ENCODE peak calls at places on chromosome 3, in six cellular contexts. U is H9, Z is H1, K is mesenchymal stem cell, M is neuronal stem cell, L is trophoblast cell. B is an unnamed sample.

GRCh38 chr3:26346497-26346896 is 276.1 kb upstream of the LRRC3B start:
- DNase-seq in U (no peak), Z (no peak), K (no peak), M (no peak), L (no peak), B (no peak)

GRCh38 chr3:71703796-71704195 is 21.4 kb downstream of the EIF4E3 start:
- DNase-seq in U (no peak), Z (no peak), K (no peak), M (no peak), L (no peak), B (no peak)

GRCh38 chr3:193140381-193140780 is 100.6 kb upstream of the PLAAT1 start:
- DNase-seq in U (no peak), Z (no peak), K (no peak), M (no peak), L (no peak), B (no peak)

GRCh38 chr3:63841704-63842103 is 21.9 kb downstream of the THOC7 start:
- DNase-seq in U (no peak), Z (no peak), K (no peak), M (no peak), L (no peak), B (no peak)

GRCh38 chr3:135374571-135374970 is 579.5 kb downstream of the EPHB1 start:
- DNase-seq in U (no peak), Z (no peak), K (no peak), M (no peak), L (no peak), B (no peak)

GRCh38 chr3:31265646-31266423 is 266.9 kb upstream of the STT3B start:
- DNase-seq in U (no peak), Z (no peak), K (no peak), M (no peak), L (no peak), B (no peak)

GRCh38 chr3:106963446-106963845 is 413.8 kb upstream of the CCDC54 start:
- DNase-seq in U (no peak), Z (no peak), K (peak), M (no peak), L (no peak), B (peak)

GRCh38 chr3:71549948-71550347 is 33.6 kb downstream of the FOXP1 start:
- DNase-seq in U (no peak), Z (no peak), K (no peak), M (no peak), L (no peak), B (peak)

GRCh38 chr3:105836533-105836932 is 32.3 kb downstream of the CBLB start:
- DNase-seq in U (no peak), Z (no peak), K (no peak), M (no peak), L (no peak), B (peak)

DNA sequence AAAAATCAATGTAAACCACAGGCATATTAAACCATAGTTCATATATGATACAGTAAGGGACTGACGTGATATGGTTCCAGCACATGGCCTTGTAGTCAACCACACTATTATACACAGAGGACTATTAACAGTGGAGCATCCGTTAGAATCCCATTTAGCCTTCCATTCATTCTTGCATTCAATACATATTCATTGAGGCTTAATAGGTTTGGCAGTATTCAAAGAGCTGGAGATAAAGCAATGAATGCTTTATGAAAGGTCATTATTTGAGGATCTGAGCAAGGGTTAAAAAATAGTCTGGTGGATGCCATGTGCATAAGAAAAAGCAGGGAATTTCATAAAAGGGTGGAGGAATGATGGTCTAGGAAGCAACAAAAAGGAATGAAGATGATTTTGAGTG is 89.1 kb downstream of the MME start:
- DNase-seq in U (no peak), Z (no peak), K (no peak), M (no peak), L (no peak), B (no peak)
- H3K14ac ChIP-seq in U (no peak), Z (no peak), K (no peak), M (no peak), L (no peak), B (no peak)

GRCh38 chr3:112417696-112418318 is 81.5 kb downstream of the BTLA start:
- DNase-seq in U (no peak), Z (no peak), K (no peak), M (no peak), L (no peak), B (no peak)
- H3K14ac ChIP-seq in U (no peak), Z (no peak), K (no peak), M (no peak), L (no peak), B (no peak)

GRCh38 chr3:59877263-59877662 is 827.4 kb upstream of the CFAP20DC start:
- DNase-seq in U (no peak), Z (no peak), K (no peak), M (no peak), L (no peak), B (no peak)
- H3K14ac ChIP-seq in U (no peak), Z (no peak), K (no peak), M (no peak), L (no peak), B (no peak)

GRCh38 chr3:123939706-123940105 is 21.3 kb downstream of the CCDC14 start:
- DNase-seq in U (no peak), Z (no peak), K (no peak), M (no peak), L (no peak), B (no peak)
- H3K14ac ChIP-seq in U (no peak), Z (no peak), K (no peak), M (no peak), L (no peak), B (no peak)

DNA sequence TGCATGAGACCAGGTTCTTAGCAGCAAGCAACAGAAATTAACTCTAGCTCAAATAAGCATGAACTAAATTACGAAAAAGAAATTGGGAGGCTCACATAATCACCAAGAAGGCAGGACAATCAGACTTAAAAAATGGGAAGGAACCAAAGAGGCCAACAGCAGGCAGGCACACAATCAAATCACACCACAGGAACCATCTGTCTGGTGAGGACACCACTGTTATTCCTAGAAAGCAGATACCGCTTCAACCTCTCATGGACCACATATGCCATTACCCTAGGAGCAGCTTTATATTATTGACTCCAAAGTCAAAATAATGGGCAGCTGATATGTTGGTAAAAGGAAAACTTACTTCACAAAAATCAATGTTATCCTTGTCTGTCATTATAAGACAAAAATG is 51.6 kb downstream of the SUCLG2 start:
- DNase-seq in U (no peak), Z (no peak), K (no peak), M (no peak), L (no peak), B (no peak)
- H3K14ac ChIP-seq in U (no peak), Z (no peak), K (no peak), M (no peak), L (no peak), B (no peak)

DNA sequence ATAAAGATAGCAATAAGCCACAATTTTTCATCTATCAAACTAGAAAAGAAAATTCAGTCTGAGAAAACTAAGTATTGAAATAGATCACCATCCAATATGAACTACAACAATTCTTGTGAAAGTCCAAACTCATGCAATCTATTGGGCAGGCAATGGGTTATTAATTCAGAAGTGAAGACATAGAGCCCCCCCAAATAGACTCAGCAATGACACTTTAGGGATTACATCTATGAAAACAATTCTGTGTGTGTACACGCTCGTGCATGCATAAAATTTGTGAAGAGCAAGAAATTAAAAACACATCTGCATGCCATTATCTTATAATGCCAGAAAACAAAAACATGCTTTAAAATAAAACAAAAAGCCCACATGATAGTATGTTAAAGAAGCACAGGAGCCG is 151.3 kb downstream of the NR1I2 start:
- DNase-seq in U (no peak), Z (no peak), K (no peak), M (no peak), L (no peak), B (no peak)
- H3K14ac ChIP-seq in U (no peak), Z (no peak), K (no peak), M (no peak), L (no peak), B (no peak)

DNA sequence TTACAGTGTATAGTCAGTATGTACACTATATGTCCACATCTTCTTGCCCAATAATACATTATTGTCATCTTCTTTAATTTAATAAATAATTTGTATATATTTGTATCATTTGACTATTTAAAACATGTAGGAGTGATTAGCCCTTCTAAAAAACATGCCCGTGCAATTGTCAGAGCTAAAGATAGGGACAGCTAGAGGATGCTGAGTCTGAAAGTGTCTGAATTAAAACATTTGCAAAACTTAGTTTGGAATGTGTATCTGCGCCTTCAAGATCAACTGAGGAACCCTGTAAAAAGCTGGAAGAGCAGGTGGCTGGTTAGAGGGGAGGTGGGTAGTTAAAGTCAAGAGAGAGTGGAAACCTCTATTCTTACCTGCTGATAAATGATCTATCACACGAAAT is 4.7 kb downstream of the SLITRK3 start:
- DNase-seq in U (no peak), Z (no peak), K (no peak), M (no peak), L (no peak), B (no peak)
- H3K14ac ChIP-seq in U (no peak), Z (no peak), K (no peak), M (no peak), L (no peak), B (no peak)

GRCh38 chr3:40172560-40172959 is 136.9 kb upstream of the EIF1B start:
- DNase-seq in U (no peak), Z (no peak), K (no peak), M (no peak), L (no peak), B (no peak)

GRCh38 chr3:40170395-40170794 is 139.1 kb upstream of the EIF1B start:
- DNase-seq in U (no peak), Z (no peak), K (no peak), M (no peak), L (no peak), B (no peak)

GRCh38 chr3:40178012-40178594 is 131.4 kb upstream of the EIF1B start:
- DNase-seq in U (no peak), Z (no peak), K (no peak), M (no peak), L (no peak), B (no peak)

GRCh38 chr3:40169983-40170382 is 139.5 kb upstream of the EIF1B start:
- DNase-seq in U (no peak), Z (no peak), K (no peak), M (no peak), L (no peak), B (no peak)

GRCh38 chr3:40173291-40173710 is 136.2 kb upstream of the EIF1B start:
- DNase-seq in U (no peak), Z (no peak), K (no peak), M (no peak), L (no peak), B (no peak)
- H3K14ac ChIP-seq in U (no peak), Z (no peak), K (no peak), M (no peak), L (no peak), B (no peak)

DNA sequence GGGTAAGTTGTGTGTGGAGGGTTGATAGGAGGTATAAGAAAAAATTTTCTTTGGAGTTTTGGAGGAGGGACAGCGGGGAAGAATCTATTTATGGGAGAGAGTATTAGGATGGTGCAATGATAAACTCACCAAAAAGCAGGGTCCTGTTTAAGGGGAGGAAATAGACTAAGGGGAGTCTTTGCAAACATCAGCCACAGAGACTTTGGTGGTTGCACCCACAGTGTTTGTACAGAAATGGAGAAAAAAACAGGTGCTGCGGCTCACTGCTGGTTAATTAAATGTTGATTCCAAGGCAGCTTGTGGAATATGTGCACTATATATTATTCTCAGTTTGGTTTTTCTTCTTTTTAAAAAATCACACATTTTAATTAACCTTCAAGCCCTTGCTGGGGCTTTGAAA is 182.1 kb downstream of the NECTIN3 start:
- DNase-seq in U (no peak), Z (no peak), K (no peak), M (no peak), L (no peak), B (no peak)
- H3K14ac ChIP-seq in U (no peak), Z (no peak), K (no peak), M (no peak), L (no peak), B (no peak)

GRCh38 chr3:152466784-152467183 is 198.1 kb downstream of the MBNL1 start:
- DNase-seq in U (no peak), Z (no peak), K (peak), M (no peak), L (peak), B (peak)
- H3K14ac ChIP-seq in U (no peak), Z (no peak), K (no peak), M (no peak), L (no peak), B (no peak)

B was measured in IMR-90.